ENCODE peak calls at places on chromosomes 3 and 15, in eight cellular contexts. U, K, A, C, Q, H, S and F are unnamed samples.
A peak's percentile ranks its signal among the peaks of the same experiment; 100 is the strongest.

GRCh38 chr3:45623434-45623833 is 28.9 kb downstream of the LIMD1 start:
- DNase-seq in H (no peak), Q (no peak), A (no peak), S (no peak), C (no peak), K (no peak), U (no peak), F (no peak)

GRCh38 chr3:52134761-52135160 is 19.5 kb downstream of the POC1A start:
- DNase-seq in U (no peak), C (no peak), A (no peak), S (no peak), H (no peak), K (no peak), Q (no peak), F (no peak)

GRCh38 chr3:126983653-126984390 is 907 bp downstream of the PLXNA1 start:
- DNase-seq in Q (peak; percentile 54), S (peak; percentile 54), K (no peak), U (no peak), C (no peak), A (no peak), H (peak; percentile 66), F (no peak)

GRCh38 chr3:186241910-186242821 is 119.9 kb downstream of the DGKG start:
- DNase-seq in S (peak; percentile 72), A (peak; percentile 64), K (peak; percentile 93), Q (peak; percentile 96), U (peak; percentile 92), C (no peak), H (peak; percentile 76), F (no peak)

GRCh38 chr3:113287111-113287817 is 75.9 kb downstream of the BOC start:
- DNase-seq in H (no peak), A (no peak), S (no peak), K (peak; percentile 55), Q (peak; percentile 38), U (no peak), C (no peak), F (no peak)

GRCh38 chr3:30180305-30181275 is 425.8 kb upstream of the TGFBR2 start:
- DNase-seq in S (no peak), K (no peak), H (no peak), A (no peak), Q (no peak), C (no peak), U (no peak), F (no peak)

GRCh38 chr3:119318871-119319270 is 24.7 kb downstream of the ARHGAP31 start:
- DNase-seq in C (no peak), K (no peak), H (no peak), U (no peak), A (no peak), Q (no peak), S (no peak), F (no peak)

GRCh38 chr3:114527036-114527644 is 233.3 kb downstream of the TIGIT start:
- DNase-seq in Q (no peak), K (peak; percentile 10), C (peak; percentile 5), H (no peak), A (no peak), S (no peak), U (no peak), F (no peak)

GRCh38 chr15:29233566-29233965 is 36.1 kb downstream of the NSMCE3 start:
- DNase-seq in A (no peak), K (no peak), Q (no peak), C (no peak), H (no peak), S (no peak), U (no peak), F (no peak)

GRCh38 chr3:35486295-35486694 is 153.0 kb upstream of the ARPP21 start:
- DNase-seq in A (no peak), S (no peak), U (no peak), K (no peak), Q (no peak), C (no peak), H (no peak), F (no peak)

GRCh38 chr3:29827756-29828155 is 546.9 kb downstream of the RBMS3 start:
- DNase-seq in H (no peak), K (no peak), Q (no peak), C (no peak), S (no peak), A (no peak), U (no peak), F (no peak)

GRCh38 chr15:69537085-69537484 is 84.5 kb downstream of the RPLP1 start:
- DNase-seq in S (no peak), C (peak; percentile 82), A (no peak), H (no peak), K (no peak), Q (no peak), U (no peak), F (no peak)

GRCh38 chr3:157544501-157545139 is 41.4 kb upstream of the VEPH1 start:
- DNase-seq in S (no peak), U (no peak), C (no peak), K (no peak), H (no peak), Q (no peak), A (no peak), F (no peak)

GRCh38 chr15:33194704-33195261 is at the start of gene FMN1:
- DNase-seq in Q (peak; percentile 92), C (peak; percentile 89), U (peak; percentile 62), A (peak; percentile 92), K (peak; percentile 84), S (peak; percentile 93), H (peak; percentile 94), F (peak; percentile 68)

GRCh38 chr3:60609446-60609845 is 641.8 kb downstream of the FHIT start:
- DNase-seq in Q (no peak), S (no peak), K (peak; percentile 29), C (no peak), H (no peak), A (peak; percentile 76), U (no peak), F (no peak)

GRCh38 chr3:185423178-185423577 is 60.2 kb downstream of the MAP3K13 start:
- DNase-seq in A (no peak), S (no peak), U (no peak), K (peak; percentile 81), Q (peak; percentile 13), H (no peak), C (peak; percentile 47), F (no peak)

GRCh38 chr15:90531147-90531546 is 1.4 kb downstream of the CRTC3 start:
- DNase-seq in C (no peak), U (no peak), S (no peak), H (no peak), A (no peak), K (no peak), Q (no peak), F (no peak)

GRCh38 chr3:111712294-111713180 is 117.4 kb upstream of the ZBED2 start:
- DNase-seq in K (peak; percentile 90), C (peak; percentile 80), U (peak; percentile 28), Q (peak; percentile 54), A (no peak), H (no peak), S (peak; percentile 35), F (no peak)

GRCh38 chr3:120566243-120566980 is 29.7 kb upstream of the NDUFB4 start:
- DNase-seq in H (no peak), S (no peak), A (no peak), U (no peak), C (no peak), K (no peak), Q (no peak), F (no peak)

GRCh38 chr15:45499426-45499825 is 23.1 kb downstream of the SLC30A4 start:
- DNase-seq in A (no peak), C (no peak), H (no peak), K (peak; percentile 30), U (no peak), Q (no peak), S (no peak), F (no peak)

GRCh38 chr15:99265541-99266070 is 14.3 kb downstream of the LRRC28 start:
- DNase-seq in S (no peak), K (no peak), C (no peak), A (no peak), U (no peak), H (no peak), Q (no peak), F (no peak)

GRCh38 chr15:61644550-61644949 is 415.4 kb upstream of the RORA start:
- DNase-seq in S (no peak), A (no peak), C (peak; percentile 17), H (no peak), Q (no peak), U (no peak), K (no peak), F (no peak)

GRCh38 chr3:119673875-119674274 is 3.3 kb downstream of the COX17 start:
- DNase-seq in S (no peak), U (no peak), C (no peak), H (no peak), A (no peak), K (no peak), Q (no peak), F (no peak)

GRCh38 chr15:85318048-85318731 is 62.2 kb upstream of the AKAP13 start:
- DNase-seq in U (no peak), Q (no peak), K (peak; percentile 86), C (peak; percentile 9), A (peak; percentile 73), S (no peak), H (no peak), F (no peak)